ENCODE peak calls at places on chromosomes 5 and 9, in four cellular contexts. One of them, this sample, is unnamed. For H3K9me3 and H3K4me1, the result is how much of the 10 kb centered on the place peaks cover.

GRCh38 chr9:124078641-124079040 is 67.1 kb downstream of the LHX2 start:
- DNase-seq in cardiac muscle cell: no peak
- DNase-seq in hepatocyte: no peak
- DNase-seq in PC-9: peak
- DNase-seq in this sample: no peak

GRCh38 chr9:3332802-3333201 is 193.0 kb downstream of the RFX3 start:
- DNase-seq in cardiac muscle cell: peak
- DNase-seq in hepatocyte: no peak
- DNase-seq in PC-9: no peak
- DNase-seq in this sample: no peak

GRCh38 chr9:107693620-107694326 is 204.2 kb upstream of the KLF4 start:
- DNase-seq in cardiac muscle cell: no peak
- DNase-seq in hepatocyte: no peak
- DNase-seq in PC-9: no peak
- DNase-seq in this sample: no peak

GRCh38 chr5:139388198-139388821 is 1.4 kb downstream of the MZB1 start:
- DNase-seq in cardiac muscle cell: peak
- DNase-seq in hepatocyte: peak
- DNase-seq in PC-9: no peak
- DNase-seq in this sample: no peak

GRCh38 chr5:142981886-142982820 is 212.0 kb downstream of the ARHGAP26 start:
- DNase-seq in cardiac muscle cell: peak
- DNase-seq in hepatocyte: peak
- DNase-seq in PC-9: peak
- DNase-seq in this sample: no peak

GRCh38 chr9:135975834-135976233 is 14.7 kb upstream of the UBAC1 start:
- DNase-seq in cardiac muscle cell: no peak
- DNase-seq in hepatocyte: no peak
- DNase-seq in PC-9: no peak
- DNase-seq in this sample: no peak

GRCh38 chr9:92724528-92725265 is 39.9 kb downstream of the BICD2 start:
- DNase-seq in cardiac muscle cell: no peak
- DNase-seq in hepatocyte: no peak
- DNase-seq in PC-9: no peak
- DNase-seq in this sample: no peak

GRCh38 chr9:133054194-133054890 is 7.4 kb upstream of the CEL start:
- DNase-seq in cardiac muscle cell: no peak
- DNase-seq in hepatocyte: no peak
- DNase-seq in PC-9: no peak
- DNase-seq in this sample: no peak

GRCh38 chr5:39076757-39077475 is 2.7 kb upstream of the RICTOR start:
- DNase-seq in cardiac muscle cell: no peak
- DNase-seq in hepatocyte: no peak
- DNase-seq in PC-9: no peak
- DNase-seq in this sample: no peak

GRCh38 chr9:138112791-138113600 is 235.4 kb downstream of the CACNA1B start:
- DNase-seq in cardiac muscle cell: no peak
- DNase-seq in hepatocyte: no peak
- DNase-seq in PC-9: no peak
- DNase-seq in this sample: no peak

GRCh38 chr5:157387683-157388093 is 72.3 kb upstream of the NIPAL4 start:
- DNase-seq in cardiac muscle cell: peak
- DNase-seq in hepatocyte: peak
- DNase-seq in PC-9: peak
- DNase-seq in this sample: no peak

GRCh38 chr5:150021491-150022162 is 21.1 kb downstream of the HMGXB3 start:
- DNase-seq in cardiac muscle cell: no peak
- DNase-seq in hepatocyte: no peak
- DNase-seq in PC-9: peak
- DNase-seq in this sample: no peak

GRCh38 chr5:107997338-107997979 is 326.7 kb upstream of the EFNA5 start:
- DNase-seq in cardiac muscle cell: no peak
- DNase-seq in hepatocyte: no peak
- DNase-seq in PC-9: no peak
- DNase-seq in this sample: no peak

GRCh38 chr5:179904463-179905143 is 3.1 kb downstream of the TBC1D9B start:
- DNase-seq in cardiac muscle cell: no peak
- DNase-seq in hepatocyte: no peak
- DNase-seq in PC-9: no peak
- DNase-seq in this sample: no peak

GRCh38 chr9:20212806-20213205 is 409.5 kb downstream of the MLLT3 start:
- DNase-seq in cardiac muscle cell: no peak
- DNase-seq in hepatocyte: no peak
- DNase-seq in PC-9: no peak
- DNase-seq in this sample: no peak

GRCh38 chr9:96553070-96553469 is 66.6 kb downstream of the CDC14B start:
- DNase-seq in cardiac muscle cell: no peak
- DNase-seq in hepatocyte: peak
- DNase-seq in PC-9: no peak
- DNase-seq in this sample: no peak

GRCh38 chr5:86997501-86997900 is 270.2 kb upstream of the RASA1 start:
- DNase-seq in cardiac muscle cell: no peak
- DNase-seq in hepatocyte: no peak
- DNase-seq in PC-9: no peak
- DNase-seq in this sample: no peak

GRCh38 chr5:79759436-79759835 is 69.8 kb downstream of the CMYA5 start:
- DNase-seq in cardiac muscle cell: no peak
- DNase-seq in hepatocyte: no peak
- DNase-seq in PC-9: no peak
- DNase-seq in this sample: no peak

GRCh38 chr5:37837101-37838032 is 2.5 kb downstream of the GDNF start:
- DNase-seq in cardiac muscle cell: peak
- DNase-seq in hepatocyte: peak
- DNase-seq in PC-9: peak
- DNase-seq in this sample: no peak

GRCh38 chr9:131824175-131824594 is 84.3 kb upstream of the RAPGEF1 start:
- DNase-seq in cardiac muscle cell: no peak
- DNase-seq in hepatocyte: no peak
- DNase-seq in PC-9: no peak
- DNase-seq in this sample: no peak

GRCh38 chr5:73135429-73136276 is 15.3 kb downstream of the TMEM171 start:
- DNase-seq in cardiac muscle cell: peak
- DNase-seq in hepatocyte: peak
- DNase-seq in PC-9: peak
- DNase-seq in this sample: no peak

GRCh38 chr5:1182633-1183423 is 18.6 kb upstream of the SLC6A19 start:
- DNase-seq in cardiac muscle cell: peak
- DNase-seq in hepatocyte: peak
- DNase-seq in PC-9: no peak
- DNase-seq in this sample: no peak

GRCh38 chr9:137069508-137070071 is 767 bp downstream of the SAPCD2 start:
- DNase-seq in cardiac muscle cell: peak
- DNase-seq in hepatocyte: no peak
- DNase-seq in PC-9: no peak
- DNase-seq in this sample: no peak

GRCh38 chr5:133969654-133970324 is 1.4 kb upstream of the C5orf15 start:
- DNase-seq in cardiac muscle cell: no peak
- DNase-seq in hepatocyte: peak
- DNase-seq in PC-9: no peak
- DNase-seq in this sample: no peak

GRCh38 chr5:133968057-133968993 is at the start of gene C5orf15:
- DNase-seq in cardiac muscle cell: peak
- DNase-seq in hepatocyte: peak
- DNase-seq in PC-9: peak
- DNase-seq in this sample: peak

GRCh38 chr5:133966090-133966489 is 2.3 kb downstream of the C5orf15 start:
- DNase-seq in cardiac muscle cell: no peak
- DNase-seq in hepatocyte: no peak
- DNase-seq in PC-9: no peak
- DNase-seq in this sample: no peak

GRCh38 chr5:133967124-133967523 is 1.3 kb downstream of the C5orf15 start:
- DNase-seq in cardiac muscle cell: peak
- DNase-seq in hepatocyte: no peak
- DNase-seq in PC-9: no peak
- DNase-seq in this sample: no peak

DNA sequence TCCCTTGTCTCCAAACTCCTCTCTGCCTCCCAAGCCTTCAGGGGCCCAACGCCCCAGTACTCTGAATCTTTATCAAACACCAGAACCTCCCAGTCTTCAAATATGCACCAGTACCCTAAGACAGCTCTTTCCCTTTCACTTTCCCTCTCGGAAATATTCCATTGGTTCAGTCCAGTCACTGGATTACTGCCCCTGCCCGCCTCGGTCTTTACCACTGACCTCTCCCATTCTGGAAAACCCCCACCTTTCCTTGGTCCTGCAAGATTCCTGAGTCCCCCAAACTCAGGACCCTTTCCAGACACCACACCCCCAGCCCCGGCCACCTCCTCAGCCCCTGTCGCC is 739 bp downstream of the C5orf15 start:
- DNase-seq in cardiac muscle cell: no peak
- DNase-seq in hepatocyte: peak
- DNase-seq in PC-9: peak
- DNase-seq in this sample: no peak
- H3K9me3 ChIP-seq in cardiac muscle cell: under half
- H3K9me3 ChIP-seq in hepatocyte: under half
- H3K9me3 ChIP-seq in PC-9: under half
- H3K9me3 ChIP-seq in this sample: under half

GRCh38 chr5:78602400-78602799 is 46.2 kb downstream of the LHFPL2 start:
- DNase-seq in cardiac muscle cell: no peak
- DNase-seq in hepatocyte: no peak
- DNase-seq in PC-9: no peak
- DNase-seq in this sample: no peak
- H3K4me1 ChIP-seq in cardiac muscle cell: under half
- H3K4me1 ChIP-seq in hepatocyte: under half
- H3K4me1 ChIP-seq in PC-9: under half
- H3K4me1 ChIP-seq in this sample: under half

GRCh38 chr5:96934291-96934694 is 1.6 kb upstream of the LNPEP start:
- DNase-seq in cardiac muscle cell: peak
- DNase-seq in hepatocyte: peak
- DNase-seq in PC-9: no peak
- DNase-seq in this sample: peak

GRCh38 chr5:96934695-96935555 is 955 bp upstream of the LNPEP start:
- DNase-seq in cardiac muscle cell: peak
- DNase-seq in hepatocyte: peak
- DNase-seq in PC-9: peak
- DNase-seq in this sample: peak

GRCh38 chr5:96933764-96934163 is 2.1 kb upstream of the LNPEP start:
- DNase-seq in cardiac muscle cell: no peak
- DNase-seq in hepatocyte: no peak
- DNase-seq in PC-9: no peak
- DNase-seq in this sample: no peak

GRCh38 chr5:96936431-96937221 is 746 bp downstream of the LNPEP start:
- DNase-seq in cardiac muscle cell: peak
- DNase-seq in hepatocyte: peak
- DNase-seq in PC-9: peak
- DNase-seq in this sample: peak

DNA sequence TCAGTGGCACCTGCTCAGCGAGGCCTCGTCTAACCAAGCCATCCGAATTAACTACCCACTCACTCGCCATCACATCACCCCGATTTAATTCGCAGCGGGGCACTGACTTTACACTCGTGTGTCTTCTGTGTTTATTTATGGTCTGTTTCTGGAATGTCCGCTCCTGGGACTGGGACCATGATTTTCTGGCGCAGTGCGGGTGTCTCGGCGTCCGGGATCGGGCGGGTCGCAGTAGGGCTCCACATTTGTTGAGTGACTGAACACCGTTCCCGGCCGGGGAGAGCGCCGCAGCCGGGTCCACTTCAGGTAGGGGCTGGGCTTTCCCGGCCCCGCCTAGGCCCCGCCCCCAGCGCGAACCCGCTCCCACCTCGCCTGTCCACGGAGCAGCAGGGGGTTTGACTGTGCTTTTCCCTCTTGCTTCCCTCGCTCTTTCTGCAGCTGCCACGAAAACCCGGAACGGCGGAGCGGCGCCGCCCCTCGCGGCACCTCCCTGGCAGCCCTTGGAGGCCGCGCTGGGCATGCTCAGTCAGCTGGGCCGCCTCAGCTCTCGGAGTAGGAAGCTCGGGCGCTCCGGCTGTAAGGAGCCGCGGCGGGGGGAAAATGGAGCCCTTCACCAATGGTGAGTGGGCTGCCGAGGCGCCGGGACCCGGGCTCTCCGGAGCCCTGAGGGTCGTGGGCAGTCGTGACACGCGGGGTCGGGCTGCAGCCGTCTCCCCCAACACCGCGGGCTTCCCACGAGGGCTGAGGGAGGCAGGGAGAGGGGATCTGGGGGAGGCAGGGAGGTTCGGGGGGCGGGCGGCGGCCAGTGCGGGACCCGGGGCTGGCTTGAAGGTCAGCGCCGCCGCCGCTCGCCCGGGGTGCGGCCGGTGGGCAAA is at the start of gene LNPEP:
- DNase-seq in cardiac muscle cell: peak
- DNase-seq in hepatocyte: peak
- DNase-seq in PC-9: peak
- DNase-seq in this sample: peak
- H3K4me3 ChIP-seq in cardiac muscle cell: peak
- H3K4me3 ChIP-seq in hepatocyte: peak
- H3K4me3 ChIP-seq in PC-9: peak
- H3K4me3 ChIP-seq in this sample: peak

GRCh38 chr9:94687451-94687850 is 39.0 kb upstream of the AOPEP start:
- DNase-seq in cardiac muscle cell: no peak
- DNase-seq in hepatocyte: no peak
- DNase-seq in PC-9: no peak
- DNase-seq in this sample: no peak

GRCh38 chr9:94680020-94680419 is 40.7 kb upstream of the FBP1 start:
- DNase-seq in cardiac muscle cell: no peak
- DNase-seq in hepatocyte: no peak
- DNase-seq in PC-9: no peak
- DNase-seq in this sample: no peak

GRCh38 chr9:94680621-94681020 is 41.3 kb upstream of the FBP1 start:
- DNase-seq in cardiac muscle cell: no peak
- DNase-seq in hepatocyte: no peak
- DNase-seq in PC-9: no peak
- DNase-seq in this sample: no peak

GRCh38 chr9:94681508-94681907 is 42.2 kb upstream of the FBP1 start:
- DNase-seq in cardiac muscle cell: peak
- DNase-seq in hepatocyte: peak
- DNase-seq in PC-9: peak
- DNase-seq in this sample: peak

GRCh38 chr9:94685359-94685758 is 41.1 kb upstream of the AOPEP start:
- DNase-seq in cardiac muscle cell: no peak
- DNase-seq in hepatocyte: no peak
- DNase-seq in PC-9: no peak
- DNase-seq in this sample: no peak
- H3K9me3 ChIP-seq in cardiac muscle cell: under half
- H3K9me3 ChIP-seq in hepatocyte: under half
- H3K9me3 ChIP-seq in PC-9: under half
- H3K9me3 ChIP-seq in this sample: under half

GRCh38 chr5:161685461-161685860 is at the start of gene GABRA6:
- DNase-seq in cardiac muscle cell: no peak
- DNase-seq in hepatocyte: no peak
- DNase-seq in PC-9: no peak
- DNase-seq in this sample: no peak

GRCh38 chr5:161686881-161687280 is 1.4 kb downstream of the GABRA6 start:
- DNase-seq in cardiac muscle cell: no peak
- DNase-seq in hepatocyte: no peak
- DNase-seq in PC-9: no peak
- DNase-seq in this sample: no peak

GRCh38 chr5:161691911-161692310 is 6.4 kb downstream of the GABRA6 start:
- DNase-seq in cardiac muscle cell: no peak
- DNase-seq in hepatocyte: no peak
- DNase-seq in PC-9: no peak
- DNase-seq in this sample: no peak

GRCh38 chr5:161686149-161686548 is 628 bp downstream of the GABRA6 start:
- DNase-seq in cardiac muscle cell: no peak
- DNase-seq in hepatocyte: no peak
- DNase-seq in PC-9: no peak
- DNase-seq in this sample: no peak

GRCh38 chr5:161687316-161687715 is 1.8 kb downstream of the GABRA6 start:
- DNase-seq in cardiac muscle cell: no peak
- DNase-seq in hepatocyte: no peak
- DNase-seq in PC-9: no peak
- DNase-seq in this sample: no peak
- H3K4me1 ChIP-seq in cardiac muscle cell: under half
- H3K4me1 ChIP-seq in hepatocyte: under half
- H3K4me1 ChIP-seq in PC-9: under half
- H3K4me1 ChIP-seq in this sample: under half

This sample was measured in effector memory CD4-positive, alpha-beta T cell.